ENCODE peak calls at places on chromosomes 1 and 21, in ten cellular contexts. One of them, this sample, is unnamed.

GRCh38 chr21:28971171-28971570 is 21.5 kb downstream of the LTN1 start:
- DNase-seq in iris pigment epithelial cell: peak; percentile 30
- DNase-seq in HT-29: no peak
- DNase-seq in GM18507: no peak
- DNase-seq in stimulated activated CD4-positive, alpha-beta T cell treated with anti-CD3 and anti-CD28 coated beads, Interleukin-1b, Interleukin-23, amount 100 ng/mL, for 24 hours: no peak
- DNase-seq in pulmonary artery endothelial cell: no peak
- DNase-seq in occipital lobe: no peak
- DNase-seq in amniotic stem cell: no peak
- DNase-seq in uterus: no peak
- DNase-seq in CD8-positive, alpha-beta T cell: no peak
- DNase-seq in this sample: no peak

GRCh38 chr1:185936641-185937040 is 202.4 kb downstream of the HMCN1 start:
- DNase-seq in CD8-positive, alpha-beta T cell: no peak
- DNase-seq in stimulated activated CD4-positive, alpha-beta T cell treated with anti-CD3 and anti-CD28 coated beads, Interleukin-1b, Interleukin-23, amount 100 ng/mL, for 24 hours: no peak
- DNase-seq in amniotic stem cell: no peak
- DNase-seq in occipital lobe: no peak
- DNase-seq in uterus: no peak
- DNase-seq in iris pigment epithelial cell: no peak
- DNase-seq in GM18507: no peak
- DNase-seq in HT-29: no peak
- DNase-seq in pulmonary artery endothelial cell: no peak
- DNase-seq in this sample: no peak

GRCh38 chr1:183303901-183304300 is 114.3 kb downstream of the NMNAT2 start:
- DNase-seq in occipital lobe: no peak
- DNase-seq in pulmonary artery endothelial cell: no peak
- DNase-seq in HT-29: no peak
- DNase-seq in uterus: no peak
- DNase-seq in stimulated activated CD4-positive, alpha-beta T cell treated with anti-CD3 and anti-CD28 coated beads, Interleukin-1b, Interleukin-23, amount 100 ng/mL, for 24 hours: no peak
- DNase-seq in CD8-positive, alpha-beta T cell: no peak
- DNase-seq in iris pigment epithelial cell: no peak
- DNase-seq in GM18507: no peak
- DNase-seq in amniotic stem cell: no peak
- DNase-seq in this sample: no peak

GRCh38 chr1:14943516-14943851 is 210.1 kb upstream of the TMEM51 start:
- DNase-seq in stimulated activated CD4-positive, alpha-beta T cell treated with anti-CD3 and anti-CD28 coated beads, Interleukin-1b, Interleukin-23, amount 100 ng/mL, for 24 hours: no peak
- DNase-seq in occipital lobe: no peak
- DNase-seq in HT-29: no peak
- DNase-seq in pulmonary artery endothelial cell: no peak
- DNase-seq in CD8-positive, alpha-beta T cell: no peak
- DNase-seq in iris pigment epithelial cell: no peak
- DNase-seq in uterus: no peak
- DNase-seq in amniotic stem cell: no peak
- DNase-seq in GM18507: no peak
- DNase-seq in this sample: no peak

GRCh38 chr1:168234846-168235547 is 9.2 kb downstream of the SFT2D2 start:
- DNase-seq in amniotic stem cell: no peak
- DNase-seq in pulmonary artery endothelial cell: no peak
- DNase-seq in stimulated activated CD4-positive, alpha-beta T cell treated with anti-CD3 and anti-CD28 coated beads, Interleukin-1b, Interleukin-23, amount 100 ng/mL, for 24 hours: no peak
- DNase-seq in CD8-positive, alpha-beta T cell: no peak
- DNase-seq in HT-29: peak; percentile 64
- DNase-seq in uterus: no peak
- DNase-seq in GM18507: no peak
- DNase-seq in iris pigment epithelial cell: peak; percentile 60
- DNase-seq in occipital lobe: no peak
- DNase-seq in this sample: no peak

GRCh38 chr1:89041055-89041707 is 18.5 kb upstream of the GBP3 start:
- DNase-seq in occipital lobe: no peak
- DNase-seq in CD8-positive, alpha-beta T cell: no peak
- DNase-seq in amniotic stem cell: peak; percentile 5
- DNase-seq in GM18507: no peak
- DNase-seq in HT-29: no peak
- DNase-seq in stimulated activated CD4-positive, alpha-beta T cell treated with anti-CD3 and anti-CD28 coated beads, Interleukin-1b, Interleukin-23, amount 100 ng/mL, for 24 hours: no peak
- DNase-seq in uterus: no peak
- DNase-seq in pulmonary artery endothelial cell: no peak
- DNase-seq in iris pigment epithelial cell: peak; percentile 90
- DNase-seq in this sample: no peak

GRCh38 chr1:206559661-206559995 is 52.3 kb downstream of the RASSF5 start:
- DNase-seq in stimulated activated CD4-positive, alpha-beta T cell treated with anti-CD3 and anti-CD28 coated beads, Interleukin-1b, Interleukin-23, amount 100 ng/mL, for 24 hours: no peak
- DNase-seq in pulmonary artery endothelial cell: no peak
- DNase-seq in HT-29: peak; percentile 37
- DNase-seq in CD8-positive, alpha-beta T cell: no peak
- DNase-seq in iris pigment epithelial cell: no peak
- DNase-seq in occipital lobe: no peak
- DNase-seq in uterus: no peak
- DNase-seq in amniotic stem cell: no peak
- DNase-seq in GM18507: no peak
- DNase-seq in this sample: peak; percentile 68

GRCh38 chr1:198560093-198560638 is 19.7 kb upstream of the ATP6V1G3 start:
- DNase-seq in HT-29: peak; percentile 49
- DNase-seq in uterus: no peak
- DNase-seq in stimulated activated CD4-positive, alpha-beta T cell treated with anti-CD3 and anti-CD28 coated beads, Interleukin-1b, Interleukin-23, amount 100 ng/mL, for 24 hours: no peak
- DNase-seq in amniotic stem cell: no peak
- DNase-seq in iris pigment epithelial cell: peak; percentile 16
- DNase-seq in CD8-positive, alpha-beta T cell: no peak
- DNase-seq in pulmonary artery endothelial cell: peak; percentile 37
- DNase-seq in GM18507: no peak
- DNase-seq in occipital lobe: no peak
- DNase-seq in this sample: no peak

GRCh38 chr1:25743164-25744139 is 56.5 kb upstream of the SELENON start:
- DNase-seq in uterus: peak; percentile 87
- DNase-seq in amniotic stem cell: no peak
- DNase-seq in iris pigment epithelial cell: peak; percentile 75
- DNase-seq in occipital lobe: peak; percentile 58
- DNase-seq in stimulated activated CD4-positive, alpha-beta T cell treated with anti-CD3 and anti-CD28 coated beads, Interleukin-1b, Interleukin-23, amount 100 ng/mL, for 24 hours: no peak
- DNase-seq in HT-29: no peak
- DNase-seq in pulmonary artery endothelial cell: peak; percentile 26
- DNase-seq in CD8-positive, alpha-beta T cell: no peak
- DNase-seq in GM18507: no peak
- DNase-seq in this sample: peak; percentile 95

GRCh38 chr1:36522021-36522420 is 39.3 kb upstream of the CSF3R start:
- DNase-seq in amniotic stem cell: no peak
- DNase-seq in iris pigment epithelial cell: no peak
- DNase-seq in GM18507: no peak
- DNase-seq in stimulated activated CD4-positive, alpha-beta T cell treated with anti-CD3 and anti-CD28 coated beads, Interleukin-1b, Interleukin-23, amount 100 ng/mL, for 24 hours: no peak
- DNase-seq in HT-29: no peak
- DNase-seq in CD8-positive, alpha-beta T cell: no peak
- DNase-seq in occipital lobe: no peak
- DNase-seq in pulmonary artery endothelial cell: no peak
- DNase-seq in uterus: no peak
- DNase-seq in this sample: no peak

GRCh38 chr1:1101503-1101902 is 14.4 kb downstream of the C1orf159 start:
- DNase-seq in GM18507: no peak
- DNase-seq in pulmonary artery endothelial cell: no peak
- DNase-seq in occipital lobe: no peak
- DNase-seq in iris pigment epithelial cell: no peak
- DNase-seq in amniotic stem cell: no peak
- DNase-seq in HT-29: no peak
- DNase-seq in stimulated activated CD4-positive, alpha-beta T cell treated with anti-CD3 and anti-CD28 coated beads, Interleukin-1b, Interleukin-23, amount 100 ng/mL, for 24 hours: no peak
- DNase-seq in CD8-positive, alpha-beta T cell: no peak
- DNase-seq in uterus: no peak
- DNase-seq in this sample: no peak

GRCh38 chr1:229070168-229070567 is 200.7 kb upstream of the RAB4A start:
- DNase-seq in amniotic stem cell: peak; percentile 35
- DNase-seq in pulmonary artery endothelial cell: peak; percentile 33
- DNase-seq in HT-29: peak; percentile 42
- DNase-seq in occipital lobe: peak; percentile 59
- DNase-seq in uterus: peak; percentile 47
- DNase-seq in CD8-positive, alpha-beta T cell: no peak
- DNase-seq in GM18507: no peak
- DNase-seq in stimulated activated CD4-positive, alpha-beta T cell treated with anti-CD3 and anti-CD28 coated beads, Interleukin-1b, Interleukin-23, amount 100 ng/mL, for 24 hours: no peak
- DNase-seq in iris pigment epithelial cell: peak; percentile 61
- DNase-seq in this sample: peak; percentile 94

GRCh38 chr1:151809625-151810556 is 4.7 kb upstream of the LINGO4 start:
- DNase-seq in amniotic stem cell: no peak
- DNase-seq in pulmonary artery endothelial cell: no peak
- DNase-seq in CD8-positive, alpha-beta T cell: no peak
- DNase-seq in occipital lobe: no peak
- DNase-seq in HT-29: no peak
- DNase-seq in GM18507: no peak
- DNase-seq in uterus: no peak
- DNase-seq in stimulated activated CD4-positive, alpha-beta T cell treated with anti-CD3 and anti-CD28 coated beads, Interleukin-1b, Interleukin-23, amount 100 ng/mL, for 24 hours: no peak
- DNase-seq in iris pigment epithelial cell: no peak
- DNase-seq in this sample: no peak

GRCh38 chr1:1432951-1433803 is 2.3 kb upstream of the VWA1 start:
- DNase-seq in occipital lobe: peak; percentile 74
- DNase-seq in stimulated activated CD4-positive, alpha-beta T cell treated with anti-CD3 and anti-CD28 coated beads, Interleukin-1b, Interleukin-23, amount 100 ng/mL, for 24 hours: no peak
- DNase-seq in uterus: peak; percentile 53
- DNase-seq in HT-29: peak; percentile 94
- DNase-seq in amniotic stem cell: no peak
- DNase-seq in CD8-positive, alpha-beta T cell: no peak
- DNase-seq in GM18507: no peak
- DNase-seq in pulmonary artery endothelial cell: no peak
- DNase-seq in iris pigment epithelial cell: no peak
- DNase-seq in this sample: peak; percentile 68

GRCh38 chr1:182601416-182601786 is 2.8 kb downstream of the RGS16 start:
- DNase-seq in amniotic stem cell: peak; percentile 74
- DNase-seq in occipital lobe: peak; percentile 27
- DNase-seq in HT-29: peak; percentile 89
- DNase-seq in GM18507: no peak
- DNase-seq in uterus: peak; percentile 58
- DNase-seq in pulmonary artery endothelial cell: no peak
- DNase-seq in iris pigment epithelial cell: peak; percentile 72
- DNase-seq in CD8-positive, alpha-beta T cell: peak; percentile 63
- DNase-seq in stimulated activated CD4-positive, alpha-beta T cell treated with anti-CD3 and anti-CD28 coated beads, Interleukin-1b, Interleukin-23, amount 100 ng/mL, for 24 hours: peak; percentile 47
- DNase-seq in this sample: peak; percentile 88

GRCh38 chr1:107972367-107972766 is 7.4 kb upstream of the VAV3 start:
- DNase-seq in GM18507: no peak
- DNase-seq in pulmonary artery endothelial cell: no peak
- DNase-seq in occipital lobe: no peak
- DNase-seq in uterus: no peak
- DNase-seq in stimulated activated CD4-positive, alpha-beta T cell treated with anti-CD3 and anti-CD28 coated beads, Interleukin-1b, Interleukin-23, amount 100 ng/mL, for 24 hours: no peak
- DNase-seq in iris pigment epithelial cell: no peak
- DNase-seq in amniotic stem cell: no peak
- DNase-seq in HT-29: no peak
- DNase-seq in CD8-positive, alpha-beta T cell: no peak
- DNase-seq in this sample: no peak